ENCODE peak calls at places on chromosomes 4 and X, in eight cellular contexts. J is pancreas, L is IMR-90, M is HL-60, E is adipocyte, U is fibroblast of lung, O is OCI-LY7, T is WERI-Rb-1. Z is an unnamed sample.

GRCh38 chr4:190020790-190021717 is 6.0 kb downstream of the FRG2 start:
- DNase-seq in E (peak), T (peak), J (peak), O (no peak), L (peak), M (no peak), U (peak), Z (peak)

GRCh38 chr4:54095110-54095800 is 4.7 kb upstream of the GSX2 start:
- DNase-seq in M (no peak), J (no peak), L (no peak), O (no peak), T (no peak), U (no peak), E (no peak), Z (no peak)

GRCh38 chrX:24761306-24761705 is 67.6 kb downstream of the POLA1 start:
- DNase-seq in T (no peak), U (peak), L (no peak), J (no peak), M (no peak), E (no peak), O (no peak), Z (peak)

GRCh38 chrX:119685225-119686066 is 7.5 kb downstream of the SEPTIN6 start:
- DNase-seq in T (no peak), U (no peak), J (no peak), E (peak), O (peak), M (peak), L (no peak), Z (no peak)

GRCh38 chrX:126064901-126065541 is 101.1 kb downstream of the DCAF12L2 start:
- DNase-seq in T (no peak), L (no peak), J (peak), U (no peak), M (no peak), E (no peak), O (no peak), Z (no peak)

GRCh38 chrX:133177202-133177601 is 41.0 kb downstream of the TFDP3 start:
- DNase-seq in O (no peak), U (no peak), E (no peak), M (no peak), L (no peak), J (no peak), T (no peak), Z (no peak)

GRCh38 chr4:30839583-30840520 is 119.7 kb downstream of the PCDH7 start:
- DNase-seq in U (peak), T (no peak), O (no peak), E (peak), J (no peak), M (no peak), L (peak), Z (peak)

GRCh38 chrX:9738146-9738545 is 27.5 kb downstream of the GPR143 start:
- DNase-seq in T (no peak), O (no peak), L (no peak), U (no peak), J (no peak), M (no peak), E (no peak), Z (no peak)

GRCh38 chrX:21509912-21510311 is 135.7 kb downstream of the CNKSR2 start:
- DNase-seq in U (peak), T (no peak), L (peak), O (no peak), J (no peak), E (no peak), M (no peak), Z (peak)

GRCh38 chrX:54785901-54786300 is 12.2 kb downstream of the ITIH6 start:
- DNase-seq in L (no peak), J (no peak), T (peak), U (no peak), M (peak), E (peak), O (peak), Z (peak)

GRCh38 chr4:115841873-115842272 is 728.5 kb upstream of the NDST4 start:
- DNase-seq in J (no peak), M (no peak), U (no peak), L (no peak), E (no peak), O (no peak), T (no peak), Z (no peak)

GRCh38 chr4:113153529-113154101 is 104.2 kb downstream of the ANK2 start:
- DNase-seq in T (no peak), E (peak), J (no peak), U (no peak), L (no peak), O (no peak), M (no peak), Z (no peak)

GRCh38 chr4:118683513-118683912 is 1.7 kb upstream of the METTL14 start:
- DNase-seq in J (no peak), E (no peak), O (peak), L (no peak), U (no peak), T (peak), M (peak), Z (peak)

GRCh38 chrX:18753603-18754002 is 46.2 kb downstream of the PPEF1 start:
- DNase-seq in U (no peak), O (no peak), E (peak), T (no peak), J (no peak), L (no peak), M (no peak), Z (no peak)

GRCh38 chr4:22416403-22416802 is 99.5 kb downstream of the ADGRA3 start:
- DNase-seq in E (no peak), M (no peak), U (peak), T (peak), L (peak), O (no peak), J (no peak), Z (peak)

GRCh38 chr4:111066887-111067286 is 444.0 kb upstream of the PITX2 start:
- DNase-seq in J (no peak), E (peak), T (no peak), L (peak), M (no peak), O (no peak), U (peak), Z (peak)

GRCh38 chr4:182642831-182643230 is 274.4 kb downstream of the DCTD start:
- DNase-seq in T (no peak), L (peak), O (no peak), J (no peak), M (no peak), U (peak), E (peak), Z (peak)

GRCh38 chrX:140712413-140713173 is 3.0 kb downstream of the LINC00632 start:
- DNase-seq in L (peak), O (no peak), U (peak), T (no peak), J (peak), E (peak), M (no peak), Z (no peak)

GRCh38 chr4:171891038-171891437 is 77.8 kb downstream of the GALNTL6 start:
- DNase-seq in J (no peak), U (no peak), E (no peak), L (no peak), M (no peak), T (no peak), O (no peak), Z (no peak)

GRCh38 chr4:12118651-12119213 is 690.0 kb upstream of the HS3ST1 start:
- DNase-seq in E (no peak), O (no peak), J (no peak), T (no peak), M (peak), U (peak), L (no peak), Z (peak)

GRCh38 chr4:188282620-188283232 is 143.5 kb downstream of the TRIML1 start:
- DNase-seq in O (no peak), E (no peak), L (no peak), T (no peak), M (no peak), U (no peak), J (peak), Z (no peak)
- H3K4me3 ChIP-seq in O (no peak), E (peak), L (no peak), T (no peak), M (no peak), U (no peak), J (peak), Z (no peak)

GRCh38 chr4:36310237-36310636 is 28.8 kb downstream of the DTHD1 start:
- DNase-seq in T (no peak), U (no peak), E (no peak), L (no peak), J (no peak), O (no peak), M (no peak), Z (no peak)
- H3K4me3 ChIP-seq in T (no peak), U (no peak), E (no peak), L (no peak), J (no peak), O (no peak), M (no peak), Z (no peak)

GRCh38 chr4:2365054-2365912 is 53.2 kb downstream of the ZFYVE28 start:
- DNase-seq in T (peak), M (no peak), U (no peak), L (no peak), E (no peak), J (no peak), O (no peak), Z (no peak)
- H3K4me3 ChIP-seq in T (no peak), M (no peak), U (peak), L (no peak), E (peak), J (peak), O (no peak), Z (peak)

GRCh38 chr4:4288098-4288497 is 1.9 kb downstream of the LYAR start:
- DNase-seq in J (no peak), U (no peak), M (no peak), O (no peak), E (no peak), L (no peak), T (no peak), Z (no peak)
- H3K4me3 ChIP-seq in J (no peak), U (no peak), M (no peak), O (no peak), E (no peak), L (no peak), T (no peak), Z (no peak)

GRCh38 chr4:140049924-140050681 is 103.9 kb downstream of the MAML3 start:
- DNase-seq in E (peak), L (peak), T (peak), J (no peak), M (no peak), O (peak), U (peak), Z (peak)
- H3K4me3 ChIP-seq in E (peak), L (no peak), T (no peak), J (no peak), M (no peak), O (peak), U (peak), Z (no peak)

DNA sequence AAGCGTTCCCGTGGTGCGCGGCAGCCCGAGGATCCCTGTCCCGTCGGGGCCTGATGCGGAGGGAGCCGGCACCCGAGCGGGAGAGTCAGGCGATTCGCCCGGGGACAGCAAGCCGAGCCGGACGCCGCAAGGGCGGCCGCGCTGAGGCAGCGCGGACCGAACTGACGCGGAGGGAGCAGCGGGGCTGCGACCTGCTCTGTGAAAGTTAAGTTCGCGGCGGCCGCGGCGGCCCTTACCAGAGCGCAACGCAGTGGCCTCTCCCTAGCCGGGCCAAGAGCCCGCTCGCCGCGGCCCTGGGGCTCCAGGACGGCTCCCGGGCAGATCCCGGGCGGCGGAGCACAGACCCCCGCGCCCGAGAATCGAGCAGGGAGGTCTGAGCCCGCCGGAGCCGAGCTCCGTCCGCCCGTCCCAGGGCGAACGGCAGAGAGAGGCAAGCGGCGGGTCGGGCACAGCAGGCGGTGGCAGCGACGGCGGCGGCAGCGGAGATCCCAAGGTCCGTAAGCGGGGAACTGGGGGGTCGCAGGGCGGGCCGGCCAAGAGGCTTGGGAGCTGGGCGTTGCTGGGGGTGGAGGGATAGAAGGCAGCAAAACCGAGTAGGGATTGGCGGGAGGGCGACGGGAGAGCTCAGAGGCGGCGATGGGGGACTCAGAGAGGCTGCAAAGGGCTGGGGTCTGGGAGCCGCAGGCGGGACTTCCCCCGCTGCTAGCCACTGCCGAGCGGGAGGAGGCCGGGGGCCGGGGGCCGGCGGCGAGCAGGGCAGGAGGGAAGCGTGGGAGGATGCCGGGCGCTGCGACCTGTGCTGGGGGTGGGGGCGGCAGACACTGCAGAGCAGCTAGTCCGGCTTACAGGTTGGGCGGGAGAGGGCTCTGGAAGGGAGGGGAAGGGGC is 1.0 kb downstream of the GPR50 start:
- DNase-seq in T (no peak), U (peak), L (no peak), J (no peak), O (no peak), M (no peak), E (no peak), Z (no peak)
- H3K4me3 ChIP-seq in T (no peak), U (no peak), L (no peak), J (peak), O (no peak), M (no peak), E (no peak), Z (no peak)

DNA sequence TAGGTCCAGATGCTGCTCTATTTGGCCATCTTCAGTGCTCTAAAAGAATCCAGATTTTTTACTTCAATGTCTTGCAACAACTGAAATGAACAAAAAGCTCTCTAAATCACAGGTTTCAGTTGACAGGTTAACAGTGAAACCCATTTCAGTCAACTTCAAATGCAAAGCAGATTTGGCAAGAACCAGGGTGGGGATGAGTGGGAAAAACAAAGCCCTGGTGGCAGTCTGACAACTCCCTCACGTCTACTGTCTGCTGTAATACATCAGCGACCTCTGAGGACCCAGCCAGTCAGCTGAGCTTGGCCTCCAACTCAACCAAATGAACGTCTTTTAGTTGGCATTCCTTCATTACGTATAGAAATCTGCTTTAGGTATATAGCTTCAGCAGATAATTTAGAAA is 95.8 kb downstream of the COL25A1 start:
- DNase-seq in L (no peak), O (no peak), J (no peak), M (no peak), T (no peak), E (no peak), U (peak), Z (no peak)
- H3K4me3 ChIP-seq in L (no peak), O (no peak), J (no peak), M (no peak), T (no peak), E (no peak), U (no peak), Z (no peak)

Z was measured in fibroblast of the aortic adventitia.